ENCODE peak calls at places on chromosomes 16 and 17, in ten cellular contexts. U is mammary epithelial cell, A is H9, X is trophoblast cell, K is IMR-90, M is adipocyte, W is fibroblast of lung, J is colonic mucosa, S is GM23248, F is PC-3. I is an unnamed sample.

GRCh38 chr17:35022536-35023063 is 40.9 kb downstream of the RFFL start:
- DNase-seq in A (no peak), S (peak; percentile 93), U (peak; percentile 92), W (peak; percentile 80), J (peak; percentile 23), X (peak; percentile 14), F (peak; percentile 83), M (peak; percentile 82), K (peak; percentile 87), I (no peak)

GRCh38 chr17:70797166-70797565 is 627.8 kb downstream of the KCNJ2 start:
- DNase-seq in K (no peak), A (no peak), U (no peak), X (no peak), J (no peak), S (no peak), F (no peak), W (peak; percentile 18), M (no peak), I (no peak)

GRCh38 chr17:78355045-78355641 is 4.7 kb downstream of the SOCS3 start:
- DNase-seq in K (no peak), U (no peak), M (no peak), J (no peak), W (no peak), S (no peak), A (no peak), F (no peak), X (peak; percentile 39), I (no peak)

GRCh38 chr17:72529386-72529785 is 408.6 kb downstream of the SOX9 start:
- DNase-seq in S (no peak), F (no peak), X (no peak), K (no peak), A (no peak), M (no peak), W (no peak), U (no peak), J (no peak), I (peak; percentile 45)

GRCh38 chr16:73951541-73951940 is 345.1 kb upstream of the PSMD7 start:
- DNase-seq in K (peak; percentile 17), F (no peak), A (no peak), M (no peak), X (no peak), J (peak; percentile 19), U (no peak), S (peak; percentile 16), W (peak; percentile 80), I (no peak)

GRCh38 chr17:79706931-79707382 is 23.8 kb upstream of the ENPP7 start:
- DNase-seq in W (peak; percentile 26), X (no peak), F (no peak), K (no peak), S (peak; percentile 45), M (no peak), A (peak; percentile 74), J (no peak), U (no peak), I (peak; percentile 32)

GRCh38 chr16:8326234-8326633 is 264.1 kb downstream of the TMEM114 start:
- DNase-seq in W (no peak), M (no peak), F (no peak), U (no peak), J (no peak), A (no peak), X (no peak), S (no peak), K (no peak), I (no peak)

GRCh38 chr17:45414997-45415881 is 17.4 kb downstream of the ARHGAP27 start:
- DNase-seq in U (no peak), A (peak; percentile 35), M (no peak), W (no peak), J (peak; percentile 69), K (no peak), S (no peak), F (peak; percentile 43), X (no peak), I (no peak)

GRCh38 chr17:67018429-67019125 is 25.8 kb upstream of the CACNG1 start:
- DNase-seq in W (no peak), M (no peak), F (no peak), S (no peak), K (no peak), X (no peak), A (no peak), J (no peak), U (no peak), I (no peak)

GRCh38 chr17:70775667-70776066 is 606.3 kb downstream of the KCNJ2 start:
- DNase-seq in J (no peak), A (no peak), M (no peak), F (no peak), U (no peak), W (no peak), K (no peak), X (no peak), S (no peak), I (no peak)

GRCh38 chr17:40699359-40699758 is 4.2 kb downstream of the KRT24 start:
- DNase-seq in S (no peak), M (no peak), K (no peak), W (no peak), F (no peak), A (no peak), X (peak; percentile 26), U (no peak), J (no peak), I (no peak)

DNA sequence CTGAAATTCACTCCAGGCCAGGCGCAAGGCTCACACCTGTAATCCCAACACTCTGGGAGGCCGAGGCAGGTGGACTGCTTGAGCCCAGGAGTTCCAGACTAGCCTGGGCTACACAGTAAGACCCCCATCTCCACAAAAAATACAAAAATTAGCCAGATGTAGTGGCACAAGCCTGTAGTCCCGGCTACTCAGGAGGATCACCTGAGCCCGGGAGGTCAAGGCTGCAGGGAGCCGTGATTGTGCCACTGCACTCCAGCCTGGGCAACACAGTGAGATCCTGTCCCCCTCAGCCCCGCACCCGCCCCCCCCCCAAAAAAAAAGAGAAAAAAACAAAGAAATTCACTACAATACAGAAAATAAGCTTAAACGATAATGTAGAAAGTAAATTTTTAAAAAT is 31.5 kb downstream of the MBTPS1 start:
- DNase-seq in J (no peak), S (no peak), K (no peak), W (no peak), F (no peak), U (no peak), M (no peak), A (no peak), X (no peak), I (no peak)
- H3K9ac ChIP-seq in J (no peak overlapping the region), S (no peak overlapping the region), K (no peak overlapping the region), W (no peak overlapping the region), F (no peak overlapping the region), U (no peak overlapping the region), M (no peak overlapping the region), A (no peak overlapping the region), X (no peak overlapping the region), I (no peak overlapping the region)

GRCh38 chr17:60752873-60753577 is 75.4 kb downstream of the BCAS3 start:
- DNase-seq in A (no peak), M (no peak), W (no peak), S (no peak), K (no peak), J (no peak), U (no peak), X (no peak), F (no peak), I (no peak)
- H3K9ac ChIP-seq in A (no peak overlapping the region), M (no peak overlapping the region), W (no peak overlapping the region), S (no peak overlapping the region), K (no peak overlapping the region), J (no peak overlapping the region), U (no peak overlapping the region), X (no peak overlapping the region), F (no peak overlapping the region), I (no peak overlapping the region)

GRCh38 chr16:57600048-57600835 is 28.2 kb upstream of the ADGRG1 start:
- DNase-seq in U (peak; percentile 45), A (peak; percentile 91), S (peak; percentile 57), W (peak; percentile 45), K (peak; percentile 32), F (peak; percentile 66), M (peak; percentile 21), X (peak; percentile 76), J (peak; percentile 67), I (peak; percentile 85)

GRCh38 chr16:57603110-57604024 is 25.1 kb upstream of the ADGRG1 start:
- DNase-seq in M (no peak), X (no peak), W (no peak), S (no peak), A (no peak), J (no peak), U (no peak), K (no peak), F (no peak), I (no peak)

GRCh38 chr16:57604177-57604576 is 24.3 kb upstream of the ADGRG1 start:
- DNase-seq in F (no peak), K (no peak), S (no peak), J (no peak), M (no peak), W (no peak), X (no peak), A (no peak), U (no peak), I (no peak)

GRCh38 chr16:57600952-57601580 is 27.4 kb upstream of the ADGRG1 start:
- DNase-seq in U (no peak), M (no peak), F (no peak), S (no peak), X (no peak), W (no peak), K (no peak), A (no peak), J (no peak), I (no peak)

DNA sequence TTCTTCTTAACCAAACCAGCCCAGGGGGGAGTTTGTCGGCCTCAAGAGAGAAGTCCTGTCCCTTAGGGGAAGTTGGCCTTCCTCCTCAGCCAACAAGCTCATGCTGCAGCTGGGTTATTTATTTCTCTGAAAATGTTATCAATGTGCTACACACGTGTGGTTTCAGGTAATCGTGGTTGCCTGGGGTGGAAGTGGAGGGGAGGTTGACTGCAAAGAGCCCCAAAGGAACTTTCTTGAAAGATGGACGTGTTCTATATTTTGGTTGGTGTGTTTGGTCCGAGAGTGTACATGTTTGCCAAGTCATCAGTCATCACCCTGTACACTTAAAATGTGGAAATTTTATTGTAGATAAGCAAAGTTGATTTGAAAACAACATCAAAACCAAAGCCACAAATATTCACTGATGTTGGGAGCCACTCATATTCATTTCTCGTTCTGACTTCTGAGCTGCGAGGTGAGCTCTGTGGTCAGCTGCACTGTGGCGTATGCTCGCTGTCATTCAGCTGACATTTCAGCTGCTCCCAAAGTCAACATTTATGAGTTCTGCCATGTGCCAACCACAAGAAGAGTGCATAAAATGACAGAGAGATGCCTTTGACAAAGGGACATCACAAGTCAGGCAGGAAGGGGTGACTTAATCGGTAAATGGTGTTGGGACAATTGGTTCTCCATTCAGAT is 26.5 kb upstream of the ADGRG1 start:
- DNase-seq in K (no peak), W (no peak), A (no peak), X (no peak), M (no peak), J (no peak), U (no peak), F (no peak), S (no peak), I (no peak)
- H3K9ac ChIP-seq in K (no peak overlapping the region), W (no peak overlapping the region), A (no peak overlapping the region), X (no peak overlapping the region), M (no peak overlapping the region), J (no peak overlapping the region), U (no peak overlapping the region), F (no peak overlapping the region), S (no peak overlapping the region), I (no peak overlapping the region)

DNA sequence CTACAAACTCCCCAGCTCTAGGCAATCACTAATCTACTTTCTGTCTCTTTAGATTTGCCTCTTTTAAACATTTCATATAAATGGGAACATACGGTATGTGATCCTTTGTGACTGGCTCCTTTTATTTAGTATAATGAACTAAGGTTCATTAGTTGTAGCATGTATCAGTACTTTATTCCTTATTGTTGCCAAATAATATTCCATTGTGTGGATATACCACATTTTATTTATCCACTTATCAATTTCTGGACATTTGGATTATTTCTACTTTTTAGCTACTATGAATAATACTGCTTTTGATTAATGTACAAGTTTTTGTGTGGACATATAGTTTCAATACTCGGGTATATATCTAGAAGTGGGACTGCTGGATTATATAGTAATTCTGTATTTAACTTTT is 7.9 kb downstream of the DDX19B start:
- DNase-seq in M (no peak), K (no peak), U (no peak), W (no peak), S (no peak), F (no peak), A (no peak), X (no peak), J (no peak), I (no peak)
- H3K9ac ChIP-seq in M (no peak overlapping the region), K (no peak overlapping the region), U (no peak overlapping the region), W (no peak overlapping the region), S (no peak overlapping the region), F (no peak overlapping the region), A (no peak overlapping the region), X (no peak overlapping the region), J (no peak overlapping the region), I (no peak overlapping the region)